ENCODE peak calls at places on chromosomes 7 and 10, in five cellular contexts. M is HepG2, R is K562, Y is H1, B is HCT116. N is an unnamed sample.
A peak's percentile ranks its signal among the peaks of the same experiment; 100 is the strongest.

GRCh38 chr7:84953294-84953693 is 233.6 kb downstream of the SEMA3D start:
- DNase-seq in B (no peak), M (no peak), Y (no peak), R (no peak), N (no peak)

GRCh38 chr10:127532659-127533058 is 16.4 kb upstream of the NPS start:
- DNase-seq in R (no peak), Y (no peak), B (no peak), M (no peak), N (no peak)

GRCh38 chr10:29239569-29240472 is 49.0 kb upstream of the LYZL1 start:
- DNase-seq in Y (peak; percentile 76), M (peak; percentile 57), R (peak; percentile 68), B (peak; percentile 43), N (peak; percentile 18)

GRCh38 chr7:27183682-27184341 is 1.2 kb downstream of the HOXA11 start:
- DNase-seq in R (no peak), Y (peak; percentile 49), B (no peak), M (no peak), N (peak; percentile 36)

GRCh38 chr10:105691811-105692210 is 1050.7 kb downstream of the SORCS3 start:
- DNase-seq in Y (no peak), M (no peak), R (no peak), B (peak; percentile 3), N (no peak)

GRCh38 chr7:21314954-21315353 is 112.9 kb upstream of the SP4 start:
- DNase-seq in Y (no peak), B (no peak), M (no peak), R (no peak), N (no peak)

GRCh38 chr10:102675151-102675886 is 31.0 kb downstream of the TRIM8 start:
- DNase-seq in R (no peak), Y (no peak), B (no peak), M (no peak), N (no peak)

GRCh38 chr7:30019960-30020359 is 6.5 kb downstream of the FKBP14 start:
- DNase-seq in Y (no peak), M (no peak), R (no peak), B (no peak), N (no peak)

GRCh38 chr10:91552706-91553105 is 80.2 kb downstream of the PPP1R3C start:
- DNase-seq in Y (peak; percentile 51), B (peak; percentile 2), R (no peak), M (no peak), N (peak; percentile 55)

GRCh38 chr10:89129850-89130396 is 77.2 kb downstream of the CH25H start:
- DNase-seq in B (no peak), Y (no peak), M (no peak), R (no peak), N (no peak)

GRCh38 chr10:102045292-102045691 is 10.7 kb downstream of the ARMH3 start:
- DNase-seq in Y (no peak), R (no peak), M (no peak), B (no peak), N (no peak)

GRCh38 chr7:65307651-65308299 is 65.9 kb upstream of the ZNF92 start:
- DNase-seq in R (peak; percentile 82), Y (peak; percentile 72), B (peak; percentile 34), M (peak; percentile 57), N (peak; percentile 55)

GRCh38 chr10:63887026-63887589 is 365.9 kb downstream of the REEP3 start:
- DNase-seq in M (peak; percentile 34), R (peak; percentile 75), Y (peak; percentile 79), B (peak; percentile 71), N (no peak)

GRCh38 chr7:499853-500485 is 19.7 kb downstream of the PDGFA start:
- DNase-seq in Y (no peak), B (no peak), R (no peak), M (no peak), N (no peak)

GRCh38 chr10:96124230-96125141 is 5.6 kb upstream of the ZNF518A start:
- DNase-seq in R (peak; percentile 84), M (peak; percentile 74), Y (peak; percentile 69), B (peak; percentile 67), N (peak; percentile 43)

GRCh38 chr7:8261711-8262695 is at the start of gene ICA1:
- DNase-seq in Y (peak; percentile 89), R (peak; percentile 83), M (no peak), B (no peak), N (peak; percentile 80)

GRCh38 chr7:102925962-102926825 is 13.4 kb downstream of the LRRC17 start:
- DNase-seq in M (no peak), Y (no peak), B (no peak), R (peak; percentile 49), N (no peak)

GRCh38 chr7:31444196-31444595 is 69.7 kb upstream of the ITPRID1 start:
- DNase-seq in R (no peak), B (no peak), Y (no peak), M (no peak), N (no peak)

GRCh38 chr7:131042269-131043160 is 285.2 kb upstream of the MKLN1 start:
- DNase-seq in Y (no peak), M (no peak), R (peak; percentile 11), B (no peak), N (no peak)

GRCh38 chr7:44325811-44326241 is 432 bp upstream of the CAMK2B start:
- DNase-seq in M (no peak), R (no peak), B (no peak), Y (peak; percentile 64), N (no peak)

GRCh38 chr7:130435455-130435854 is 5.4 kb downstream of the CEP41 start:
- DNase-seq in B (no peak), M (no peak), R (no peak), Y (no peak), N (no peak)

GRCh38 chr7:89335490-89335889 is 540.0 kb upstream of the TEX47 start:
- DNase-seq in M (no peak), Y (no peak), R (no peak), B (no peak), N (no peak)

GRCh38 chr10:47420305-47421056 is 36.4 kb upstream of the ZNF488 start:
- DNase-seq in R (no peak), B (no peak), M (no peak), Y (no peak), N (no peak)

GRCh38 chr10:125700355-125700911 is 17.5 kb upstream of the TEX36 start:
- DNase-seq in B (no peak), Y (no peak), M (no peak), R (no peak), N (peak; percentile 30)

DNA sequence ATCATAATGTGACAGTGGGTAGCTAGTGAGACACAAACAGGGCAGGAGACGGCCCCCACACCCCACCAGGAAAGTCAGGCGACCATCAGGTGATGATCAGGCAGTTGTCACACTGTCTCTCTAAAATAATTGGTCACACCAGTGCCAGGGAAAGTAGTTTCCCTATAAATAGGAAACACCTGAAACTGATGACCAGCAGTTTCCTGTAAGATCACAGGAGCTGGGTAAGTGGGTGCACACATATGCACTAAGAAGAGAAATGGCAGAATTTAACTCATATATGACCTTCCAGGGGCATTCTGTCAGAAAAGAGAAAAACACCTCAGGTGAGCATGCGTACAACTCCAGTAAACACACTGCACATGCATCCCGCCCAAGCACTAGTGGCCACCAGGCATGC is 620.5 kb upstream of the GHITM start:
- DNase-seq in R (no peak), M (no peak), Y (no peak), B (no peak), N (no peak)
- TF ChIP-seq JUND in R (no peak), M (no peak), Y (no peak), B (no peak), N (no peak)

GRCh38 chr10:94178475-94179251 is 184.1 kb downstream of the NOC3L start:
- DNase-seq in R (no peak), B (no peak), Y (no peak), M (no peak), N (peak; percentile 16)
- TF ChIP-seq JUND in R (no peak), B (no peak), Y (no peak), M (no peak), N (no peak)

GRCh38 chr7:117217636-117218035 is 105.2 kb downstream of the WNT2 start:
- DNase-seq in B (no peak), Y (no peak), M (no peak), R (no peak), N (no peak)

GRCh38 chr7:117217121-117217520 is 105.7 kb downstream of the WNT2 start:
- DNase-seq in Y (no peak), M (no peak), B (no peak), R (no peak), N (no peak)

GRCh38 chr7:117218700-117219099 is 104.2 kb downstream of the WNT2 start:
- DNase-seq in Y (no peak), R (no peak), B (no peak), M (no peak), N (no peak)

GRCh38 chr7:117220836-117221235 is 102.0 kb downstream of the WNT2 start:
- DNase-seq in Y (no peak), B (no peak), M (no peak), R (no peak), N (no peak)

DNA sequence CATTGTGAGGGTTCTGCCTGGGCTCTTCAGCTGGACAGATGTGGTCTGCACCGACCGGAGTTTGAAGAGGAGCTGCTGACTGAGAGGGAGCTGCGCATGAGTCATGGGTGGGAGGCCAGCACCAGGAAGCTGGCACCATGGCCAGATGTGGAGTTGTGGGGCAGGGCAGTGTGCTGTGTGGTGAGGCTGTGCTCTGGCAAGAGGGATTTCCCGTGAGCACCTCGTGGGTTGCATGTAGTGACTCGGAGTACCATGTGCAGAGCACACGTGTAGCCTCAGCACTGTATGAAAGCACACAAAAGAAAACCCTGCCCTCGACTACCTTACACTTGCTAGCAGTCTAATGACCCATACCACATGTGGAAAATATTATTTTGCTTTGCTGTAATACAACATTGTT is 103.4 kb downstream of the WNT2 start:
- DNase-seq in M (no peak), Y (no peak), R (no peak), B (no peak), N (no peak)
- TF ChIP-seq JUND in M (no peak), Y (no peak), R (no peak), B (no peak), N (no peak)

DNA sequence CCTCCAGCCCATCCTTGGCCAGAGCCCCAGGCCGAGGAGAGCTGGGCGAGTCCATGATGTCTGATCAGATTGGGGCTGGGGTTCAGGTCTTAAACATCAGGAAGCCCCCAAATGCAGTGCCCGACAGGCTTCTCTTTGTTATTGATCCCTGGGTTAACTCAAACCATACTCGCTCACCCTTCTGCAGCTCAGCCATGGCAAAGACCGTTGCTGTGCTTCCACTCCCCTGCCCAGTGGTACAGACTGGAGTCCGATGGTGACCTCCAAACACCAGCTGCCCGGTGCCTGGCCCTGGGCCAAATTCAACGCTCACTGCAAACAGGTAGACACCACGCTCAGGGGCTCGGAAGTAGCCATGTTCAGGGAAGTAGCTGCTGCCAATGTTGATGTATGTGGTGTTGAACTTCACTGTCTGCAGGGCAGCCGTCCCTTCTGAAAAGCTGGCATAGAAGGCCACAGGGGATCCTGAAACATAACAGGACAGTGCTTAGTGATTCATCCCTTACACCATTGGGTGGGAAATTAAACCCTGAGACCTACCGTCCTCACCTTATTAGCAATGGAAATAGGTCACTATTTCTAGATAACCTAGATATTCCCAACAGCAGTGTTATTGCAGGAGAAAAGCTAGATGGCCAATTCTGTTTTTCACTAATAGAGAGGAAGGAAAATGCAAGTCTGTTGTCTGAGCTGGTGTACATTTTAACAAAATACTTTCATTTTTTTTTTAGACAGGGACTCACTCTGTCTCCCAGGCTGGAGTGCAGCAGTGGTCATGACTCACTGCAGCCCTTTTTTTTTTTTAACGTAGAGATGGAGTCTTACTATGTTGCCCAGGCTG is 20.5 kb downstream of the MMRN2 start:
- DNase-seq in Y (no peak), B (no peak), M (no peak), R (no peak), N (no peak)
- TF ChIP-seq JUND in Y (no peak), B (no peak), M (no peak), R (no peak), N (no peak)

N was measured in T47D.